ENCODE peak calls at places on chromosome 6, in five cellular contexts. One of them, this sample, is unnamed.

GRCh38 chr6:139832906-139833305 is 458.5 kb upstream of the CITED2 start:
- DNase-seq in NCI-H1694: no peak
- DNase-seq in Kasumi-1: no peak
- DNase-seq in fibroblast of the aortic adventitia: no peak
- DNase-seq in stimulated activated naive B cell treated with anti-CD40 and anti-IgM and Interleukin-4, amounts not matched to agents 10 μg/mL and 1 μg/mL and 100 μg/mL, for 72 hours: no peak
- DNase-seq in this sample: no peak

GRCh38 chr6:1129141-1129540 is 182.8 kb upstream of the FOXQ1 start:
- DNase-seq in NCI-H1694: no peak
- DNase-seq in Kasumi-1: no peak
- DNase-seq in fibroblast of the aortic adventitia: peak; percentile 33
- DNase-seq in stimulated activated naive B cell treated with anti-CD40 and anti-IgM and Interleukin-4, amounts not matched to agents 10 μg/mL and 1 μg/mL and 100 μg/mL, for 72 hours: no peak
- DNase-seq in this sample: no peak

GRCh38 chr6:33407132-33407718 is 3.6 kb upstream of the PHF1 start:
- DNase-seq in NCI-H1694: no peak
- DNase-seq in Kasumi-1: peak; percentile 55
- DNase-seq in fibroblast of the aortic adventitia: peak; percentile 79
- DNase-seq in stimulated activated naive B cell treated with anti-CD40 and anti-IgM and Interleukin-4, amounts not matched to agents 10 μg/mL and 1 μg/mL and 100 μg/mL, for 72 hours: no peak
- DNase-seq in this sample: no peak

GRCh38 chr6:14638932-14639875 is 521.6 kb downstream of the CD83 start:
- DNase-seq in NCI-H1694: peak; percentile 86
- DNase-seq in Kasumi-1: peak; percentile 57
- DNase-seq in fibroblast of the aortic adventitia: peak; percentile 39
- DNase-seq in stimulated activated naive B cell treated with anti-CD40 and anti-IgM and Interleukin-4, amounts not matched to agents 10 μg/mL and 1 μg/mL and 100 μg/mL, for 72 hours: peak; percentile 42
- DNase-seq in this sample: peak; percentile 87

GRCh38 chr6:43658161-43658560 is 13.3 kb downstream of the RSPH9 start:
- DNase-seq in NCI-H1694: no peak
- DNase-seq in Kasumi-1: no peak
- DNase-seq in fibroblast of the aortic adventitia: no peak
- DNase-seq in stimulated activated naive B cell treated with anti-CD40 and anti-IgM and Interleukin-4, amounts not matched to agents 10 μg/mL and 1 μg/mL and 100 μg/mL, for 72 hours: no peak
- DNase-seq in this sample: no peak

GRCh38 chr6:158707120-158707519 is 57.3 kb downstream of the SYTL3 start:
- DNase-seq in NCI-H1694: no peak
- DNase-seq in Kasumi-1: no peak
- DNase-seq in fibroblast of the aortic adventitia: peak; percentile 58
- DNase-seq in stimulated activated naive B cell treated with anti-CD40 and anti-IgM and Interleukin-4, amounts not matched to agents 10 μg/mL and 1 μg/mL and 100 μg/mL, for 72 hours: no peak
- DNase-seq in this sample: no peak

GRCh38 chr6:38656896-38657295 is 17.2 kb upstream of the BTBD9 start:
- DNase-seq in NCI-H1694: no peak
- DNase-seq in Kasumi-1: no peak
- DNase-seq in fibroblast of the aortic adventitia: no peak
- DNase-seq in stimulated activated naive B cell treated with anti-CD40 and anti-IgM and Interleukin-4, amounts not matched to agents 10 μg/mL and 1 μg/mL and 100 μg/mL, for 72 hours: no peak
- DNase-seq in this sample: no peak

GRCh38 chr6:18389479-18389878 is 2.3 kb downstream of the RNF144B start:
- DNase-seq in NCI-H1694: no peak
- DNase-seq in Kasumi-1: no peak
- DNase-seq in fibroblast of the aortic adventitia: peak; percentile 74
- DNase-seq in stimulated activated naive B cell treated with anti-CD40 and anti-IgM and Interleukin-4, amounts not matched to agents 10 μg/mL and 1 μg/mL and 100 μg/mL, for 72 hours: no peak
- DNase-seq in this sample: no peak

GRCh38 chr6:118902731-118903130 is 8.8 kb downstream of the ASF1A start:
- DNase-seq in NCI-H1694: no peak
- DNase-seq in Kasumi-1: no peak
- DNase-seq in fibroblast of the aortic adventitia: peak; percentile 38
- DNase-seq in stimulated activated naive B cell treated with anti-CD40 and anti-IgM and Interleukin-4, amounts not matched to agents 10 μg/mL and 1 μg/mL and 100 μg/mL, for 72 hours: no peak
- DNase-seq in this sample: no peak